ENCODE peak calls at places on chromosomes 16 and 17, in five cellular contexts. One of them, this sample, is unnamed. For H3K4me1, the result is how much of the 10 kb centered on the place peaks cover.

GRCh38 chr17:80387071-80387470 is 27.9 kb upstream of the ENDOV start:
- DNase-seq in testis: no peak
- DNase-seq in prostate gland: no peak
- DNase-seq in ovary: no peak
- DNase-seq in uterus: no peak
- DNase-seq in this sample: no peak

GRCh38 chr17:83136931-83137330 is 57.5 kb downstream of the METRNL start:
- DNase-seq in prostate gland: no peak
- DNase-seq in uterus: no peak
- DNase-seq in ovary: peak
- DNase-seq in testis: no peak
- DNase-seq in this sample: no peak

GRCh38 chr16:56603589-56603988 is 4.8 kb upstream of the MT2A start:
- DNase-seq in ovary: no peak
- DNase-seq in uterus: no peak
- DNase-seq in testis: peak
- DNase-seq in prostate gland: peak
- DNase-seq in this sample: peak

GRCh38 chr17:58277726-58278595 is 2.8 kb downstream of the MPO start:
- DNase-seq in testis: no peak
- DNase-seq in uterus: no peak
- DNase-seq in ovary: no peak
- DNase-seq in prostate gland: no peak
- DNase-seq in this sample: no peak

GRCh38 chr17:83053021-83053778 is 26.2 kb upstream of the METRNL start:
- DNase-seq in uterus: peak
- DNase-seq in ovary: peak
- DNase-seq in testis: peak
- DNase-seq in prostate gland: no peak
- DNase-seq in this sample: peak

GRCh38 chr17:13541032-13541480 is 60.7 kb downstream of the HS3ST3A1 start:
- DNase-seq in uterus: no peak
- DNase-seq in prostate gland: no peak
- DNase-seq in ovary: no peak
- DNase-seq in testis: no peak
- DNase-seq in this sample: no peak

GRCh38 chr16:12255919-12256665 is 279.6 kb downstream of the SNX29 start:
- DNase-seq in prostate gland: no peak
- DNase-seq in ovary: no peak
- DNase-seq in uterus: no peak
- DNase-seq in testis: no peak
- DNase-seq in this sample: no peak

GRCh38 chr17:62637809-62638208 is 10.3 kb downstream of the MRC2 start:
- DNase-seq in ovary: peak
- DNase-seq in testis: no peak
- DNase-seq in uterus: no peak
- DNase-seq in prostate gland: no peak
- DNase-seq in this sample: no peak

GRCh38 chr16:85082553-85083050 is 29.7 kb downstream of the CIBAR2 start:
- DNase-seq in testis: no peak
- DNase-seq in prostate gland: no peak
- DNase-seq in ovary: no peak
- DNase-seq in uterus: no peak
- DNase-seq in this sample: no peak

GRCh38 chr17:80175411-80175810 is 5.6 kb downstream of the CARD14 start:
- DNase-seq in uterus: no peak
- DNase-seq in prostate gland: no peak
- DNase-seq in testis: no peak
- DNase-seq in ovary: no peak
- DNase-seq in this sample: no peak

GRCh38 chr16:67537636-67538591 is 9.3 kb downstream of the RIPOR1 start:
- DNase-seq in ovary: peak
- DNase-seq in testis: peak
- DNase-seq in uterus: peak
- DNase-seq in prostate gland: peak
- DNase-seq in this sample: peak

GRCh38 chr16:87860553-87861299 is 8.6 kb downstream of the SLC7A5 start:
- DNase-seq in prostate gland: no peak
- DNase-seq in ovary: peak
- DNase-seq in testis: no peak
- DNase-seq in uterus: no peak
- DNase-seq in this sample: no peak

GRCh38 chr17:16037636-16038035 is 38.0 kb downstream of the TTC19 start:
- DNase-seq in ovary: no peak
- DNase-seq in testis: no peak
- DNase-seq in prostate gland: no peak
- DNase-seq in uterus: no peak
- DNase-seq in this sample: no peak

GRCh38 chr17:82874011-82874835 is 34.4 kb upstream of the ZNF750 start:
- DNase-seq in ovary: no peak
- DNase-seq in testis: no peak
- DNase-seq in uterus: no peak
- DNase-seq in prostate gland: peak
- DNase-seq in this sample: no peak

DNA sequence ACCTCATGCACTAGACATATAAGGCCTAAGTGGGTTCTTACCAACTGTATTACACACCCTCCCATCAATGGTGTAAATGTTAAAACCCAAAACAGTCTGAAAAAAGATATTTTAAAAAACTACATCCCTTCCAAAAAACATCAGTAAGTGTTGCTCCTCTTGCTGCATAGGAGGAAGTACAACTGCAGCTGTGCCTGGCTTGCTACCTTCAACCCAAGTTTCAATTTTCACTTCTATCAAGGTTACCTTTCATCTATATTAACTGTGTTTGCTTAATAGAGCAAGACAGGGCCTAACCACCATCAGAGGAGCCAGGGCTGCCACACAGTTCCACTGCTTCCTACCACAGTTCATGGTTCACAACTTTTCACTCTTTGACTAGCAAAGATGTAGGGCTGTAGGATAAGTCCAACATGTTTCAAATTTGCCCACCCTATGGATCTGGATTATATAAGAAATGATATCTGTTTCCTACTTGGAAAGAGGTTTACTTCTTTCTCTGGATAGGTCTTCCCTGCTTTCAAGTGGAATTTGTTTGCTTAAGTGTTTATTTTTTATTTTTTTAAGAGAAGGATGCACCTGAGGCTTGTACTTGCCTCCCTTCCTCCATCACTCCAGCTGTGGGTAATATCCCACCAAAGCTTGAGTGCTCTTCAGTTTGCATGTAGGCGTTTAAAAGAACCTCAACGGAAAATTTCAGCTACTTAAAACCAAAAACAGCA is 56.7 kb downstream of the GRB7 start:
- DNase-seq in prostate gland: no peak
- DNase-seq in uterus: no peak
- DNase-seq in testis: no peak
- DNase-seq in ovary: no peak
- DNase-seq in this sample: no peak
- H3K4me1 ChIP-seq in prostate gland: under half
- H3K4me1 ChIP-seq in uterus: under half
- H3K4me1 ChIP-seq in testis: under half
- H3K4me1 ChIP-seq in ovary: under half
- H3K4me1 ChIP-seq in this sample: under half

DNA sequence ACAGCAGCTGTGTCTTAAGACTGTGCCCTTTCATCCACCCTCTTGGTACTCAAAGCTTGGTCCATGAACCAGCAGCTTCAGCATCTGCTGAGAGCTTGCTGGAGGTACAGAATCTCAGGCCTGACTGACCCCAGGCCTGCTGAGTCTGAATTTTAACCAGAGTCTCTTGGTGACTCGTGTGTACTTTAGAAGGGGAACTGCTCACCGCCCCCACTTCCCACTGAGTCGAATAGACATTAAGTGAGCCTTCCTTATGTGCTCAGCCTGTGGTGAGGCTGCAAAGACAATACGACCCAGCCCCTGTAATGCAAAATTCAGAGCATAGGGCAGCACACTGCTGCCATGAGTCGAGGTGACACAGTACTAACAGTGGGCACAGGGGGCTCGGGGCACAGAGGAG is 662.8 kb downstream of the WWOX start:
- DNase-seq in testis: no peak
- DNase-seq in prostate gland: no peak
- DNase-seq in uterus: no peak
- DNase-seq in ovary: no peak
- DNase-seq in this sample: no peak
- TF ChIP-seq POLR2A in testis: no peak
- TF ChIP-seq POLR2A in prostate gland: no peak
- TF ChIP-seq POLR2A in uterus: no peak
- TF ChIP-seq POLR2A in ovary: no peak
- TF ChIP-seq POLR2A in this sample: no peak

GRCh38 chr17:29732209-29732608 is 109.5 kb upstream of the CORO6 start:
- DNase-seq in ovary: no peak
- DNase-seq in testis: no peak
- DNase-seq in uterus: no peak
- DNase-seq in prostate gland: no peak
- DNase-seq in this sample: no peak

GRCh38 chr17:29731589-29731929 is 108.8 kb upstream of the CORO6 start:
- DNase-seq in testis: no peak
- DNase-seq in uterus: no peak
- DNase-seq in prostate gland: no peak
- DNase-seq in ovary: no peak
- DNase-seq in this sample: no peak

GRCh38 chr17:29726721-29727252 is 104.1 kb upstream of the CORO6 start:
- DNase-seq in prostate gland: no peak
- DNase-seq in uterus: no peak
- DNase-seq in ovary: no peak
- DNase-seq in testis: no peak
- DNase-seq in this sample: no peak

GRCh38 chr17:29732613-29733012 is 109.9 kb upstream of the CORO6 start:
- DNase-seq in prostate gland: no peak
- DNase-seq in testis: no peak
- DNase-seq in ovary: no peak
- DNase-seq in uterus: no peak
- DNase-seq in this sample: no peak

GRCh38 chr17:29728490-29728889 is 105.8 kb upstream of the CORO6 start:
- DNase-seq in ovary: no peak
- DNase-seq in testis: no peak
- DNase-seq in uterus: no peak
- DNase-seq in prostate gland: no peak
- DNase-seq in this sample: no peak
- H3K4me1 ChIP-seq in ovary: under half
- H3K4me1 ChIP-seq in testis: under half
- H3K4me1 ChIP-seq in uterus: under half
- H3K4me1 ChIP-seq in prostate gland: under half
- H3K4me1 ChIP-seq in this sample: under half

DNA sequence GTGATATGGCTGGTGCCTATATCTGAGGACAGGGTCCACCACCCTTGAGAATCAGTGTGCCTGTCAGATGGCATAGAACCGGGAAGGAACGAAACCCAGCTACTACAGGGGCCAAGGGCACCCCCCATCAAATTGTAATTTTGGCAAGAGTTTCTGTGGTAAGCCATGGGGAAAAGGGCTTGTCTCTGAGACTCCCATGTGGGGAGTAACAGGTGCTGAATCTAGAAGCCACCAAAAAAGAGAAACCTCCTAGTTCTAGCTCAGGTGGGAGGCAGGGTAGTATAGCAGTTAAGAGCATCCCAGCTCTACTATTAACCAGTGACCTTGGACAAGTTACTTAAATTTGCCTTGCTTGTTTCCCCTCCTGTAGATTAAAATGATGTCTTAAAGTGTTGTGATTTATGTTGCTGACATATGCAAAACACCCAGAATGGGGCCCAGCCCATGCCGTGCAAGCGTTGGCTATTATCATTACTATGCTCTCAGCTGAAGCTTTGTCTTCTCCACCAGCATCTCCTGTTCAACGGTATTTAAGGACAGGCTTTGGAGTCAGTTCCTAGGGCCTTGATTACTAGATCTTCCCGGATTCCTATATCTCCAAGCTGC is 210.7 kb upstream of the NLRP1 start:
- DNase-seq in uterus: no peak
- DNase-seq in ovary: no peak
- DNase-seq in prostate gland: no peak
- DNase-seq in testis: no peak
- DNase-seq in this sample: no peak
- TF ChIP-seq POLR2A in uterus: no peak
- TF ChIP-seq POLR2A in ovary: no peak
- TF ChIP-seq POLR2A in prostate gland: no peak
- TF ChIP-seq POLR2A in testis: no peak
- TF ChIP-seq POLR2A in this sample: no peak

DNA sequence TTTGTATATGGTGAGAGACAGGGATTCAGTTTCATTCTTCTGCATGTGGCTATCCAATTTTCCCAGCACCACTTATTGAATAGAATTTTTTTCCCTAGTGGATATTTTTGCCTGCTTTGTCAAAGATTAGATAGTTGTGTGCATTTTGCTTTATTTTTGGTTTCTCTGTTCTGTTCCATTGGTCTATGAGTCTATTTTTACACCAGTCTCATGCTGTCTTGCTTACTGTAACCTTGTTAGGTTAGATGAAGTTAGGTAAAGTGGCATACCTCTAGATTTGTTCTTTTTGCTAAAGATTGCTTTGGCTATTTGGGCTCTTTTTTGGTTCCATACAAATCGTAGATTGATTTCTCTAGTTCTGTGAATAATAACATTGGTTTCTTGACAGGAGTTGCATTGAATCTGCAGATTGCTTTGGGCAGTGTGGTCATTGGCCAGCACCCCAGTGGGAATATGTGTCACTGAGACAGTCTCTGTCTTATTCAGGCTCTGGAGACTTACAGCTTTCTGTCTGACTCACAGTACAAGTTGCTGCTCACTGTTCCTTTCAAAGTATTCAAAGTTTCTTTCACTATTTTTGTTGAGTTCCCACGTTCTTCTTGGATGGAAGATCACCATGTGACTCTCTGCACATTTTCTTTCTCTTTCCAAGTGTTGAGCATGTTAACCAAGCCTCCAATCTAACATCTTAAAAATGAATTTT is 709.1 kb downstream of the CDH11 start:
- DNase-seq in uterus: no peak
- DNase-seq in testis: no peak
- DNase-seq in ovary: no peak
- DNase-seq in prostate gland: no peak
- DNase-seq in this sample: no peak
- H3K4me1 ChIP-seq in uterus: under half
- H3K4me1 ChIP-seq in testis: under half
- H3K4me1 ChIP-seq in ovary: under half
- H3K4me1 ChIP-seq in prostate gland: under half
- H3K4me1 ChIP-seq in this sample: under half

This sample was measured in body of pancreas.